ENCODE peak calls at places on chromosomes 1 and 21, in nine cellular contexts. One of them, this sample, is unnamed.

GRCh38 chr1:203906932-203907331 is 45.5 kb downstream of the SNRPE start:
- DNase-seq in endodermal cell: no peak
- DNase-seq in glomerular endothelial cell: no peak
- DNase-seq in left cardiac atrium: no peak
- DNase-seq in NCI-H1694: no peak
- DNase-seq in Caco-2: no peak
- DNase-seq in posterior vena cava: no peak
- DNase-seq in AG08396: peak; percentile 91
- DNase-seq in mucosa of descending colon: no peak
- DNase-seq in this sample: no peak

GRCh38 chr1:85387781-85388180 is 77.2 kb downstream of the DDAH1 start:
- DNase-seq in endodermal cell: no peak
- DNase-seq in glomerular endothelial cell: no peak
- DNase-seq in left cardiac atrium: no peak
- DNase-seq in NCI-H1694: no peak
- DNase-seq in Caco-2: no peak
- DNase-seq in posterior vena cava: no peak
- DNase-seq in AG08396: no peak
- DNase-seq in mucosa of descending colon: no peak
- DNase-seq in this sample: no peak

GRCh38 chr1:27307851-27308598 is 13.9 kb upstream of the TMEM222 start:
- DNase-seq in endodermal cell: peak; percentile 74
- DNase-seq in glomerular endothelial cell: no peak
- DNase-seq in left cardiac atrium: no peak
- DNase-seq in NCI-H1694: no peak
- DNase-seq in Caco-2: no peak
- DNase-seq in posterior vena cava: peak; percentile 29
- DNase-seq in AG08396: no peak
- DNase-seq in mucosa of descending colon: no peak
- DNase-seq in this sample: no peak

GRCh38 chr1:109876617-109877319 is 33.9 kb upstream of the CSF1 start:
- DNase-seq in endodermal cell: peak; percentile 86
- DNase-seq in glomerular endothelial cell: no peak
- DNase-seq in left cardiac atrium: no peak
- DNase-seq in NCI-H1694: no peak
- DNase-seq in Caco-2: no peak
- DNase-seq in posterior vena cava: peak; percentile 77
- DNase-seq in AG08396: no peak
- DNase-seq in mucosa of descending colon: no peak
- DNase-seq in this sample: no peak

GRCh38 chr1:27348861-27349783 is 7.3 kb downstream of the SYTL1 start:
- DNase-seq in endodermal cell: peak; percentile 92
- DNase-seq in glomerular endothelial cell: no peak
- DNase-seq in left cardiac atrium: no peak
- DNase-seq in NCI-H1694: no peak
- DNase-seq in Caco-2: peak; percentile 87
- DNase-seq in posterior vena cava: peak; percentile 74
- DNase-seq in AG08396: peak; percentile 59
- DNase-seq in mucosa of descending colon: peak; percentile 83
- DNase-seq in this sample: peak; percentile 49

GRCh38 chr1:33060579-33061083 is 20.3 kb upstream of the AZIN2 start:
- DNase-seq in endodermal cell: no peak
- DNase-seq in glomerular endothelial cell: no peak
- DNase-seq in left cardiac atrium: peak; percentile 69
- DNase-seq in NCI-H1694: no peak
- DNase-seq in Caco-2: no peak
- DNase-seq in posterior vena cava: peak; percentile 90
- DNase-seq in AG08396: peak; percentile 63
- DNase-seq in mucosa of descending colon: no peak
- DNase-seq in this sample: peak; percentile 82

GRCh38 chr1:32404956-32405355 is 10.7 kb upstream of the BSDC1 start:
- DNase-seq in endodermal cell: no peak
- DNase-seq in glomerular endothelial cell: no peak
- DNase-seq in left cardiac atrium: no peak
- DNase-seq in NCI-H1694: no peak
- DNase-seq in Caco-2: no peak
- DNase-seq in posterior vena cava: no peak
- DNase-seq in AG08396: no peak
- DNase-seq in mucosa of descending colon: no peak
- DNase-seq in this sample: no peak

GRCh38 chr1:205774277-205775014 is 836 bp downstream of the RAB29 start:
- DNase-seq in endodermal cell: peak; percentile 84
- DNase-seq in glomerular endothelial cell: no peak
- DNase-seq in left cardiac atrium: no peak
- DNase-seq in NCI-H1694: no peak
- DNase-seq in Caco-2: peak; percentile 65
- DNase-seq in posterior vena cava: no peak
- DNase-seq in AG08396: no peak
- DNase-seq in mucosa of descending colon: no peak
- DNase-seq in this sample: no peak

GRCh38 chr21:43855955-43856354 is 9.1 kb upstream of the AGPAT3 start:
- DNase-seq in endodermal cell: no peak
- DNase-seq in glomerular endothelial cell: no peak
- DNase-seq in left cardiac atrium: no peak
- DNase-seq in NCI-H1694: no peak
- DNase-seq in Caco-2: no peak
- DNase-seq in posterior vena cava: peak; percentile 53
- DNase-seq in AG08396: no peak
- DNase-seq in mucosa of descending colon: no peak
- DNase-seq in this sample: no peak

GRCh38 chr1:173050865-173051264 is at the start of gene TNFSF18:
- DNase-seq in endodermal cell: no peak
- DNase-seq in glomerular endothelial cell: peak; percentile 78
- DNase-seq in left cardiac atrium: no peak
- DNase-seq in NCI-H1694: no peak
- DNase-seq in Caco-2: no peak
- DNase-seq in posterior vena cava: no peak
- DNase-seq in AG08396: no peak
- DNase-seq in mucosa of descending colon: no peak
- DNase-seq in this sample: no peak

GRCh38 chr1:4075436-4076225 is 175.6 kb upstream of the C1orf174 start:
- DNase-seq in endodermal cell: no peak
- DNase-seq in glomerular endothelial cell: no peak
- DNase-seq in left cardiac atrium: no peak
- DNase-seq in NCI-H1694: no peak
- DNase-seq in Caco-2: no peak
- DNase-seq in posterior vena cava: no peak
- DNase-seq in AG08396: no peak
- DNase-seq in mucosa of descending colon: no peak
- DNase-seq in this sample: no peak

This sample was measured in Right ventricle myocardium superior.